ENCODE peak calls at places on chromosome 17, in eight cellular contexts. One of them, this sample, is unnamed.

GRCh38 chr17:10127819-10128375 is 70.5 kb downstream of the GAS7 start:
- DNase-seq in left colon: peak
- DNase-seq in frontal cortex: peak
- DNase-seq in mucosa of descending colon: peak
- DNase-seq in stimulated activated CD4-positive, alpha-beta T cell treated with anti-CD3 and anti-CD28 coated beads, Interleukin-15, amount 100 ng/mL, for 1 hour: no peak
- DNase-seq in brain pericyte: peak
- DNase-seq in EL: peak
- DNase-seq in CD14-positive monocyte: peak
- DNase-seq in this sample: no peak

GRCh38 chr17:82022310-82022980 is at the start of gene CENPX:
- DNase-seq in left colon: no peak
- DNase-seq in frontal cortex: no peak
- DNase-seq in mucosa of descending colon: no peak
- DNase-seq in stimulated activated CD4-positive, alpha-beta T cell treated with anti-CD3 and anti-CD28 coated beads, Interleukin-15, amount 100 ng/mL, for 1 hour: no peak
- DNase-seq in brain pericyte: no peak
- DNase-seq in EL: no peak
- DNase-seq in CD14-positive monocyte: no peak
- DNase-seq in this sample: peak

GRCh38 chr17:75645501-75645888 is 12.3 kb downstream of the SMIM5 start:
- DNase-seq in left colon: peak
- DNase-seq in frontal cortex: no peak
- DNase-seq in mucosa of descending colon: peak
- DNase-seq in stimulated activated CD4-positive, alpha-beta T cell treated with anti-CD3 and anti-CD28 coated beads, Interleukin-15, amount 100 ng/mL, for 1 hour: no peak
- DNase-seq in brain pericyte: no peak
- DNase-seq in EL: no peak
- DNase-seq in CD14-positive monocyte: no peak
- DNase-seq in this sample: no peak

GRCh38 chr17:38415250-38416194 is 12.7 kb upstream of the ARHGAP23 start:
- DNase-seq in left colon: no peak
- DNase-seq in frontal cortex: peak
- DNase-seq in mucosa of descending colon: no peak
- DNase-seq in stimulated activated CD4-positive, alpha-beta T cell treated with anti-CD3 and anti-CD28 coated beads, Interleukin-15, amount 100 ng/mL, for 1 hour: no peak
- DNase-seq in brain pericyte: no peak
- DNase-seq in EL: peak
- DNase-seq in CD14-positive monocyte: no peak
- DNase-seq in this sample: peak

GRCh38 chr17:57009737-57010445 is 32.0 kb downstream of the SCPEP1 start:
- DNase-seq in left colon: peak
- DNase-seq in frontal cortex: peak
- DNase-seq in mucosa of descending colon: peak
- DNase-seq in stimulated activated CD4-positive, alpha-beta T cell treated with anti-CD3 and anti-CD28 coated beads, Interleukin-15, amount 100 ng/mL, for 1 hour: peak
- DNase-seq in brain pericyte: no peak
- DNase-seq in EL: peak
- DNase-seq in CD14-positive monocyte: no peak
- DNase-seq in this sample: peak

GRCh38 chr17:17783825-17784598 is 52.8 kb downstream of the SREBF1 start:
- DNase-seq in left colon: peak
- DNase-seq in frontal cortex: no peak
- DNase-seq in mucosa of descending colon: peak
- DNase-seq in stimulated activated CD4-positive, alpha-beta T cell treated with anti-CD3 and anti-CD28 coated beads, Interleukin-15, amount 100 ng/mL, for 1 hour: no peak
- DNase-seq in brain pericyte: no peak
- DNase-seq in EL: no peak
- DNase-seq in CD14-positive monocyte: no peak
- DNase-seq in this sample: peak

GRCh38 chr17:30236807-30237206 is 1.3 kb upstream of the SLC6A4 start:
- DNase-seq in left colon: peak
- DNase-seq in frontal cortex: peak
- DNase-seq in mucosa of descending colon: peak
- DNase-seq in stimulated activated CD4-positive, alpha-beta T cell treated with anti-CD3 and anti-CD28 coated beads, Interleukin-15, amount 100 ng/mL, for 1 hour: no peak
- DNase-seq in brain pericyte: no peak
- DNase-seq in EL: peak
- DNase-seq in CD14-positive monocyte: no peak
- DNase-seq in this sample: peak

GRCh38 chr17:19292377-19292711 is 55.2 kb downstream of the EPN2 start:
- DNase-seq in left colon: no peak
- DNase-seq in frontal cortex: no peak
- DNase-seq in mucosa of descending colon: no peak
- DNase-seq in stimulated activated CD4-positive, alpha-beta T cell treated with anti-CD3 and anti-CD28 coated beads, Interleukin-15, amount 100 ng/mL, for 1 hour: no peak
- DNase-seq in brain pericyte: no peak
- DNase-seq in EL: no peak
- DNase-seq in CD14-positive monocyte: no peak
- DNase-seq in this sample: no peak

GRCh38 chr17:4485676-4486646 is 12.7 kb upstream of the SPNS2 start:
- DNase-seq in left colon: peak
- DNase-seq in frontal cortex: no peak
- DNase-seq in mucosa of descending colon: peak
- DNase-seq in stimulated activated CD4-positive, alpha-beta T cell treated with anti-CD3 and anti-CD28 coated beads, Interleukin-15, amount 100 ng/mL, for 1 hour: peak
- DNase-seq in brain pericyte: no peak
- DNase-seq in EL: no peak
- DNase-seq in CD14-positive monocyte: no peak
- DNase-seq in this sample: no peak

GRCh38 chr17:64153565-64153964 is 23.6 kb upstream of the ERN1 start:
- DNase-seq in left colon: no peak
- DNase-seq in frontal cortex: no peak
- DNase-seq in mucosa of descending colon: no peak
- DNase-seq in stimulated activated CD4-positive, alpha-beta T cell treated with anti-CD3 and anti-CD28 coated beads, Interleukin-15, amount 100 ng/mL, for 1 hour: no peak
- DNase-seq in brain pericyte: no peak
- DNase-seq in EL: no peak
- DNase-seq in CD14-positive monocyte: no peak
- DNase-seq in this sample: no peak

GRCh38 chr17:38871247-38871991 is 1.6 kb downstream of the LASP1 start:
- DNase-seq in left colon: peak
- DNase-seq in frontal cortex: no peak
- DNase-seq in mucosa of descending colon: peak
- DNase-seq in stimulated activated CD4-positive, alpha-beta T cell treated with anti-CD3 and anti-CD28 coated beads, Interleukin-15, amount 100 ng/mL, for 1 hour: peak
- DNase-seq in brain pericyte: no peak
- DNase-seq in EL: peak
- DNase-seq in CD14-positive monocyte: peak
- DNase-seq in this sample: no peak

GRCh38 chr17:28204751-28205150 is 114.2 kb upstream of the TMEM97 start:
- DNase-seq in left colon: no peak
- DNase-seq in frontal cortex: no peak
- DNase-seq in mucosa of descending colon: no peak
- DNase-seq in stimulated activated CD4-positive, alpha-beta T cell treated with anti-CD3 and anti-CD28 coated beads, Interleukin-15, amount 100 ng/mL, for 1 hour: no peak
- DNase-seq in brain pericyte: no peak
- DNase-seq in EL: peak
- DNase-seq in CD14-positive monocyte: no peak
- DNase-seq in this sample: no peak

GRCh38 chr17:12048843-12049473 is 28.3 kb downstream of the MAP2K4 start:
- DNase-seq in left colon: no peak
- DNase-seq in frontal cortex: no peak
- DNase-seq in mucosa of descending colon: no peak
- DNase-seq in stimulated activated CD4-positive, alpha-beta T cell treated with anti-CD3 and anti-CD28 coated beads, Interleukin-15, amount 100 ng/mL, for 1 hour: no peak
- DNase-seq in brain pericyte: no peak
- DNase-seq in EL: no peak
- DNase-seq in CD14-positive monocyte: no peak
- DNase-seq in this sample: no peak

GRCh38 chr17:47066095-47066494 is 87.0 kb upstream of the RPRML start:
- DNase-seq in left colon: no peak
- DNase-seq in frontal cortex: no peak
- DNase-seq in mucosa of descending colon: no peak
- DNase-seq in stimulated activated CD4-positive, alpha-beta T cell treated with anti-CD3 and anti-CD28 coated beads, Interleukin-15, amount 100 ng/mL, for 1 hour: no peak
- DNase-seq in brain pericyte: no peak
- DNase-seq in EL: no peak
- DNase-seq in CD14-positive monocyte: no peak
- DNase-seq in this sample: no peak

GRCh38 chr17:61323696-61324539 is 75.7 kb upstream of the TBX2 start:
- DNase-seq in left colon: no peak
- DNase-seq in frontal cortex: no peak
- DNase-seq in mucosa of descending colon: no peak
- DNase-seq in stimulated activated CD4-positive, alpha-beta T cell treated with anti-CD3 and anti-CD28 coated beads, Interleukin-15, amount 100 ng/mL, for 1 hour: no peak
- DNase-seq in brain pericyte: no peak
- DNase-seq in EL: no peak
- DNase-seq in CD14-positive monocyte: no peak
- DNase-seq in this sample: no peak

GRCh38 chr17:50514936-50515702 is 6.9 kb downstream of the MYCBPAP start:
- DNase-seq in left colon: no peak
- DNase-seq in frontal cortex: no peak
- DNase-seq in mucosa of descending colon: no peak
- DNase-seq in stimulated activated CD4-positive, alpha-beta T cell treated with anti-CD3 and anti-CD28 coated beads, Interleukin-15, amount 100 ng/mL, for 1 hour: no peak
- DNase-seq in brain pericyte: peak
- DNase-seq in EL: no peak
- DNase-seq in CD14-positive monocyte: no peak
- DNase-seq in this sample: no peak

GRCh38 chr17:75950850-75951554 is 10.2 kb upstream of the FBF1 start:
- DNase-seq in left colon: no peak
- DNase-seq in frontal cortex: no peak
- DNase-seq in mucosa of descending colon: no peak
- DNase-seq in stimulated activated CD4-positive, alpha-beta T cell treated with anti-CD3 and anti-CD28 coated beads, Interleukin-15, amount 100 ng/mL, for 1 hour: no peak
- DNase-seq in brain pericyte: no peak
- DNase-seq in EL: peak
- DNase-seq in CD14-positive monocyte: no peak
- DNase-seq in this sample: no peak

GRCh38 chr17:55743103-55743679 is 7.7 kb upstream of the PCTP start:
- DNase-seq in left colon: peak
- DNase-seq in frontal cortex: no peak
- DNase-seq in mucosa of descending colon: peak
- DNase-seq in stimulated activated CD4-positive, alpha-beta T cell treated with anti-CD3 and anti-CD28 coated beads, Interleukin-15, amount 100 ng/mL, for 1 hour: no peak
- DNase-seq in brain pericyte: no peak
- DNase-seq in EL: peak
- DNase-seq in CD14-positive monocyte: no peak
- DNase-seq in this sample: no peak

GRCh38 chr17:74752415-74752814 is 4.0 kb downstream of the NHERF1 start:
- DNase-seq in left colon: no peak
- DNase-seq in frontal cortex: no peak
- DNase-seq in mucosa of descending colon: no peak
- DNase-seq in stimulated activated CD4-positive, alpha-beta T cell treated with anti-CD3 and anti-CD28 coated beads, Interleukin-15, amount 100 ng/mL, for 1 hour: no peak
- DNase-seq in brain pericyte: no peak
- DNase-seq in EL: no peak
- DNase-seq in CD14-positive monocyte: no peak
- DNase-seq in this sample: no peak

GRCh38 chr17:77366558-77367245 is 225.9 kb downstream of the SEC14L1 start:
- DNase-seq in left colon: peak
- DNase-seq in frontal cortex: no peak
- DNase-seq in mucosa of descending colon: no peak
- DNase-seq in stimulated activated CD4-positive, alpha-beta T cell treated with anti-CD3 and anti-CD28 coated beads, Interleukin-15, amount 100 ng/mL, for 1 hour: no peak
- DNase-seq in brain pericyte: no peak
- DNase-seq in EL: peak
- DNase-seq in CD14-positive monocyte: no peak
- DNase-seq in this sample: no peak

GRCh38 chr17:82767041-82767754 is 15.3 kb downstream of the TBCD start:
- DNase-seq in left colon: peak
- DNase-seq in frontal cortex: peak
- DNase-seq in mucosa of descending colon: peak
- DNase-seq in stimulated activated CD4-positive, alpha-beta T cell treated with anti-CD3 and anti-CD28 coated beads, Interleukin-15, amount 100 ng/mL, for 1 hour: no peak
- DNase-seq in brain pericyte: no peak
- DNase-seq in EL: peak
- DNase-seq in CD14-positive monocyte: no peak
- DNase-seq in this sample: peak

GRCh38 chr17:41684050-41684449 is 4.6 kb upstream of the EIF1 start:
- DNase-seq in left colon: no peak
- DNase-seq in frontal cortex: no peak
- DNase-seq in mucosa of descending colon: no peak
- DNase-seq in stimulated activated CD4-positive, alpha-beta T cell treated with anti-CD3 and anti-CD28 coated beads, Interleukin-15, amount 100 ng/mL, for 1 hour: no peak
- DNase-seq in brain pericyte: no peak
- DNase-seq in EL: no peak
- DNase-seq in CD14-positive monocyte: no peak
- DNase-seq in this sample: no peak

GRCh38 chr17:72119963-72120877 is 600 bp upstream of the SOX9 start:
- DNase-seq in left colon: peak
- DNase-seq in frontal cortex: no peak
- DNase-seq in mucosa of descending colon: peak
- DNase-seq in stimulated activated CD4-positive, alpha-beta T cell treated with anti-CD3 and anti-CD28 coated beads, Interleukin-15, amount 100 ng/mL, for 1 hour: no peak
- DNase-seq in brain pericyte: peak
- DNase-seq in EL: peak
- DNase-seq in CD14-positive monocyte: no peak
- DNase-seq in this sample: peak

GRCh38 chr17:82630212-82630611 is 18.0 kb downstream of the WDR45B start:
- DNase-seq in left colon: no peak
- DNase-seq in frontal cortex: no peak
- DNase-seq in mucosa of descending colon: no peak
- DNase-seq in stimulated activated CD4-positive, alpha-beta T cell treated with anti-CD3 and anti-CD28 coated beads, Interleukin-15, amount 100 ng/mL, for 1 hour: no peak
- DNase-seq in brain pericyte: no peak
- DNase-seq in EL: no peak
- DNase-seq in CD14-positive monocyte: no peak
- DNase-seq in this sample: no peak

GRCh38 chr17:66829883-66830282 is 5.0 kb upstream of the CACNG5 start:
- DNase-seq in left colon: no peak
- DNase-seq in frontal cortex: no peak
- DNase-seq in mucosa of descending colon: no peak
- DNase-seq in stimulated activated CD4-positive, alpha-beta T cell treated with anti-CD3 and anti-CD28 coated beads, Interleukin-15, amount 100 ng/mL, for 1 hour: no peak
- DNase-seq in brain pericyte: no peak
- DNase-seq in EL: no peak
- DNase-seq in CD14-positive monocyte: no peak
- DNase-seq in this sample: no peak

GRCh38 chr17:20189322-20189721 is 180.2 kb downstream of the SPECC1 start:
- DNase-seq in left colon: no peak
- DNase-seq in frontal cortex: peak
- DNase-seq in mucosa of descending colon: no peak
- DNase-seq in stimulated activated CD4-positive, alpha-beta T cell treated with anti-CD3 and anti-CD28 coated beads, Interleukin-15, amount 100 ng/mL, for 1 hour: no peak
- DNase-seq in brain pericyte: no peak
- DNase-seq in EL: peak
- DNase-seq in CD14-positive monocyte: no peak
- DNase-seq in this sample: peak

GRCh38 chr17:3968886-3969524 is 4.8 kb upstream of the ATP2A3 start:
- DNase-seq in left colon: no peak
- DNase-seq in frontal cortex: no peak
- DNase-seq in mucosa of descending colon: no peak
- DNase-seq in stimulated activated CD4-positive, alpha-beta T cell treated with anti-CD3 and anti-CD28 coated beads, Interleukin-15, amount 100 ng/mL, for 1 hour: no peak
- DNase-seq in brain pericyte: no peak
- DNase-seq in EL: no peak
- DNase-seq in CD14-positive monocyte: no peak
- DNase-seq in this sample: no peak

GRCh38 chr17:79799538-79800324 is 2.9 kb upstream of the CBX8 start:
- DNase-seq in left colon: no peak
- DNase-seq in frontal cortex: no peak
- DNase-seq in mucosa of descending colon: no peak
- DNase-seq in stimulated activated CD4-positive, alpha-beta T cell treated with anti-CD3 and anti-CD28 coated beads, Interleukin-15, amount 100 ng/mL, for 1 hour: no peak
- DNase-seq in brain pericyte: no peak
- DNase-seq in EL: no peak
- DNase-seq in CD14-positive monocyte: no peak
- DNase-seq in this sample: no peak

GRCh38 chr17:55289106-55289446 is 24.3 kb downstream of the HLF start:
- DNase-seq in left colon: no peak
- DNase-seq in frontal cortex: no peak
- DNase-seq in mucosa of descending colon: no peak
- DNase-seq in stimulated activated CD4-positive, alpha-beta T cell treated with anti-CD3 and anti-CD28 coated beads, Interleukin-15, amount 100 ng/mL, for 1 hour: no peak
- DNase-seq in brain pericyte: no peak
- DNase-seq in EL: no peak
- DNase-seq in CD14-positive monocyte: no peak
- DNase-seq in this sample: no peak

GRCh38 chr17:63837962-63838585 is 4.4 kb downstream of the SMARCD2 start:
- DNase-seq in left colon: no peak
- DNase-seq in frontal cortex: no peak
- DNase-seq in mucosa of descending colon: no peak
- DNase-seq in stimulated activated CD4-positive, alpha-beta T cell treated with anti-CD3 and anti-CD28 coated beads, Interleukin-15, amount 100 ng/mL, for 1 hour: no peak
- DNase-seq in brain pericyte: no peak
- DNase-seq in EL: no peak
- DNase-seq in CD14-positive monocyte: no peak
- DNase-seq in this sample: no peak

GRCh38 chr17:51298508-51299371 is 38.4 kb downstream of the UTP18 start:
- DNase-seq in left colon: no peak
- DNase-seq in frontal cortex: peak
- DNase-seq in mucosa of descending colon: no peak
- DNase-seq in stimulated activated CD4-positive, alpha-beta T cell treated with anti-CD3 and anti-CD28 coated beads, Interleukin-15, amount 100 ng/mL, for 1 hour: no peak
- DNase-seq in brain pericyte: no peak
- DNase-seq in EL: peak
- DNase-seq in CD14-positive monocyte: no peak
- DNase-seq in this sample: peak

GRCh38 chr17:50856431-50856830 is 9.7 kb downstream of the TOB1 start:
- DNase-seq in left colon: no peak
- DNase-seq in frontal cortex: no peak
- DNase-seq in mucosa of descending colon: no peak
- DNase-seq in stimulated activated CD4-positive, alpha-beta T cell treated with anti-CD3 and anti-CD28 coated beads, Interleukin-15, amount 100 ng/mL, for 1 hour: no peak
- DNase-seq in brain pericyte: no peak
- DNase-seq in EL: no peak
- DNase-seq in CD14-positive monocyte: no peak
- DNase-seq in this sample: no peak

This sample was measured in neural crest cell.